ENCODE peak calls at places on chromosome 13, in nine cellular contexts. Z is ureter; C is HEK293T; E is putamen; H is AG04450; R is GM10248; D is ascending aorta; I is stimulated activated CD4-positive, alpha-beta T cell treated with anti-CD3 and anti-CD28 coated beads, Interleukin-4, amount 100 ng/mL, for 1 hour; O is activated T-helper 1 cell treated with anti-CD3 and anti-CD28 coated beads, Interleukin-12 subunit alpha, Interleukin-12 subunit beta, Interleukin-2, Interleukin-4 antibody, amounts not matched to agents 30 ng/mL and 10 ng/mL and 1 ng/mL, durations not matched to agents 14 hours and 24 hours and 36 hours. F is an unnamed sample.
A peak's percentile ranks its signal among the peaks of the same experiment; 100 is the strongest.

GRCh38 chr13:98482476-98483444 is 94.1 kb downstream of the STK24 start:
- DNase-seq in R (peak; percentile 45), C (no peak), E (peak; percentile 27), H (no peak), D (peak; percentile 31), O (no peak), Z (peak; percentile 78), I (no peak), F (no peak)

GRCh38 chr13:39616087-39616694 is 13.2 kb upstream of the LHFPL6 start:
- DNase-seq in Z (peak; percentile 54), H (peak; percentile 33), E (peak; percentile 73), I (peak; percentile 4), O (peak; percentile 17), C (peak; percentile 78), R (peak; percentile 73), D (no peak), F (no peak)

GRCh38 chr13:34038326-34039068 is 220.5 kb downstream of the RFC3 start:
- DNase-seq in H (no peak), O (no peak), I (no peak), E (peak; percentile 18), Z (no peak), R (no peak), D (no peak), C (no peak), F (no peak)

GRCh38 chr13:30569901-30570576 is 47.7 kb upstream of the USPL1 start:
- DNase-seq in I (no peak), E (no peak), O (no peak), C (no peak), Z (peak; percentile 47), R (no peak), D (no peak), H (peak; percentile 91), F (no peak)

GRCh38 chr13:30576528-30576927 is 41.2 kb upstream of the USPL1 start:
- DNase-seq in C (no peak), H (no peak), E (no peak), D (no peak), R (no peak), I (no peak), O (no peak), Z (peak; percentile 47), F (no peak)

GRCh38 chr13:20798027-20798426 is 24.3 kb upstream of the EEF1AKMT1 start:
- DNase-seq in H (no peak), E (no peak), Z (no peak), R (no peak), O (no peak), I (no peak), D (no peak), C (no peak), F (no peak)

GRCh38 chr13:26656919-26657318 is 99.4 kb downstream of the WASF3 start:
- DNase-seq in R (no peak), D (no peak), C (no peak), Z (no peak), H (peak; percentile 68), I (no peak), E (no peak), O (no peak), F (no peak)

GRCh38 chr13:114100446-114101320 is 31.7 kb downstream of the RASA3 start:
- DNase-seq in D (no peak), H (no peak), O (no peak), C (no peak), E (no peak), I (no peak), R (peak; percentile 69), Z (no peak), F (no peak)

GRCh38 chr13:112462408-112462807 is 86.3 kb downstream of the SPACA7 start:
- DNase-seq in H (no peak), C (no peak), O (no peak), Z (no peak), D (no peak), R (no peak), I (no peak), E (no peak), F (no peak)

GRCh38 chr13:98358933-98359332 is 181.9 kb upstream of the RNF113B start:
- DNase-seq in R (no peak), E (no peak), O (no peak), Z (no peak), I (no peak), D (no peak), C (no peak), H (no peak), F (no peak)

GRCh38 chr13:112931028-112931934 is 37.7 kb upstream of the MCF2L start:
- DNase-seq in H (peak; percentile 46), R (no peak), E (no peak), O (no peak), Z (no peak), C (peak; percentile 61), D (no peak), I (no peak), F (no peak)

GRCh38 chr13:67238277-67238859 is 8.2 kb upstream of the PCDH9 start:
- DNase-seq in D (no peak), E (no peak), R (peak; percentile 23), I (no peak), Z (no peak), O (no peak), C (no peak), H (no peak), F (no peak)

GRCh38 chr13:112844879-112845278 is 124.1 kb upstream of the MCF2L start:
- DNase-seq in Z (no peak), H (no peak), R (no peak), E (no peak), D (no peak), I (no peak), C (no peak), O (no peak), F (no peak)

GRCh38 chr13:25738342-25738771 is 313.5 kb downstream of the SHISA2 start:
- DNase-seq in Z (no peak), O (no peak), H (no peak), D (no peak), I (no peak), E (no peak), R (no peak), C (no peak), F (no peak)

GRCh38 chr13:105090244-105090643 is 1445.2 kb downstream of the EFNB2 start:
- DNase-seq in C (no peak), I (no peak), R (no peak), Z (no peak), O (no peak), E (no peak), D (no peak), H (no peak), F (no peak)

GRCh38 chr13:105471683-105472082 is 1063.8 kb downstream of the EFNB2 start:
- DNase-seq in C (no peak), H (no peak), R (no peak), D (no peak), I (no peak), O (no peak), Z (no peak), E (no peak), F (no peak)

GRCh38 chr13:44307844-44308243 is 65.8 kb upstream of the SERP2 start:
- DNase-seq in H (no peak), E (no peak), C (no peak), Z (no peak), I (no peak), D (no peak), R (no peak), O (no peak), F (no peak)

GRCh38 chr13:83220241-83220640 is 662.0 kb downstream of the SLITRK1 start:
- DNase-seq in H (no peak), O (no peak), Z (no peak), E (no peak), C (no peak), I (no peak), R (no peak), D (no peak), F (no peak)

F was measured in activated CD8-positive, alpha-beta memory T cell treated with anti-CD3 and anti-CD28 coated beads for 4 hours.